ENCODE peak calls at places on chromosomes 6 and 20, in ten cellular contexts. One of them, this sample, is unnamed.

GRCh38 chr6:20302702-20303251 is 90.5 kb upstream of the MBOAT1 start:
- DNase-seq in WERI-Rb-1: no peak
- DNase-seq in heart right ventricle: no peak
- DNase-seq in psoas muscle: no peak
- DNase-seq in stomach: no peak
- DNase-seq in lower leg skin: no peak
- DNase-seq in HFF-Myc: no peak
- DNase-seq in PC-9: no peak
- DNase-seq in Peyer's patch: no peak
- DNase-seq in colonic mucosa: no peak
- DNase-seq in this sample: peak; percentile 8

GRCh38 chr6:74967821-74968220 is 238.0 kb downstream of the COL12A1 start:
- DNase-seq in lower leg skin: no peak
- DNase-seq in psoas muscle: no peak
- DNase-seq in HFF-Myc: no peak
- DNase-seq in heart right ventricle: no peak
- DNase-seq in WERI-Rb-1: no peak
- DNase-seq in stomach: no peak
- DNase-seq in Peyer's patch: no peak
- DNase-seq in PC-9: no peak
- DNase-seq in colonic mucosa: no peak
- DNase-seq in this sample: peak; percentile 7

GRCh38 chr20:55172310-55173002 is 697.1 kb downstream of the DOK5 start:
- DNase-seq in PC-9: no peak
- DNase-seq in heart right ventricle: no peak
- DNase-seq in colonic mucosa: no peak
- DNase-seq in lower leg skin: no peak
- DNase-seq in psoas muscle: no peak
- DNase-seq in WERI-Rb-1: no peak
- DNase-seq in Peyer's patch: no peak
- DNase-seq in stomach: no peak
- DNase-seq in HFF-Myc: no peak
- DNase-seq in this sample: no peak

GRCh38 chr6:27161946-27162603 is 85.4 kb upstream of the PRSS16 start:
- DNase-seq in Peyer's patch: no peak
- DNase-seq in HFF-Myc: peak; percentile 41
- DNase-seq in lower leg skin: no peak
- DNase-seq in psoas muscle: no peak
- DNase-seq in colonic mucosa: no peak
- DNase-seq in PC-9: peak; percentile 61
- DNase-seq in stomach: no peak
- DNase-seq in heart right ventricle: no peak
- DNase-seq in WERI-Rb-1: peak; percentile 37
- DNase-seq in this sample: peak; percentile 72

GRCh38 chr6:163532526-163533078 is 118.1 kb downstream of the QKI start:
- DNase-seq in WERI-Rb-1: no peak
- DNase-seq in heart right ventricle: no peak
- DNase-seq in HFF-Myc: no peak
- DNase-seq in colonic mucosa: no peak
- DNase-seq in PC-9: no peak
- DNase-seq in psoas muscle: no peak
- DNase-seq in lower leg skin: no peak
- DNase-seq in stomach: no peak
- DNase-seq in Peyer's patch: no peak
- DNase-seq in this sample: no peak

GRCh38 chr20:32050851-32051556 is 1.0 kb upstream of the HCK start:
- DNase-seq in psoas muscle: peak; percentile 68
- DNase-seq in WERI-Rb-1: no peak
- DNase-seq in colonic mucosa: peak; percentile 33
- DNase-seq in Peyer's patch: peak; percentile 43
- DNase-seq in HFF-Myc: no peak
- DNase-seq in heart right ventricle: peak; percentile 39
- DNase-seq in PC-9: no peak
- DNase-seq in stomach: no peak
- DNase-seq in lower leg skin: peak; percentile 29
- DNase-seq in this sample: no peak

GRCh38 chr20:19249515-19249914 is 37.1 kb downstream of the SLC24A3 start:
- DNase-seq in HFF-Myc: no peak
- DNase-seq in psoas muscle: no peak
- DNase-seq in heart right ventricle: no peak
- DNase-seq in PC-9: no peak
- DNase-seq in Peyer's patch: no peak
- DNase-seq in lower leg skin: no peak
- DNase-seq in stomach: no peak
- DNase-seq in colonic mucosa: peak; percentile 19
- DNase-seq in WERI-Rb-1: no peak
- DNase-seq in this sample: no peak

GRCh38 chr6:99492137-99492536 is 23.1 kb downstream of the USP45 start:
- DNase-seq in PC-9: no peak
- DNase-seq in colonic mucosa: no peak
- DNase-seq in HFF-Myc: no peak
- DNase-seq in stomach: no peak
- DNase-seq in lower leg skin: no peak
- DNase-seq in psoas muscle: no peak
- DNase-seq in heart right ventricle: no peak
- DNase-seq in WERI-Rb-1: no peak
- DNase-seq in Peyer's patch: no peak
- DNase-seq in this sample: no peak

GRCh38 chr6:37060195-37060559 is 54.7 kb downstream of the FGD2 start:
- DNase-seq in PC-9: no peak
- DNase-seq in heart right ventricle: no peak
- DNase-seq in Peyer's patch: no peak
- DNase-seq in colonic mucosa: no peak
- DNase-seq in stomach: no peak
- DNase-seq in HFF-Myc: no peak
- DNase-seq in WERI-Rb-1: no peak
- DNase-seq in psoas muscle: no peak
- DNase-seq in lower leg skin: no peak
- DNase-seq in this sample: peak; percentile 29

GRCh38 chr6:91509039-91509438 is 922.2 kb upstream of the MAP3K7 start:
- DNase-seq in lower leg skin: no peak
- DNase-seq in WERI-Rb-1: no peak
- DNase-seq in stomach: no peak
- DNase-seq in colonic mucosa: no peak
- DNase-seq in heart right ventricle: no peak
- DNase-seq in psoas muscle: no peak
- DNase-seq in PC-9: no peak
- DNase-seq in Peyer's patch: no peak
- DNase-seq in HFF-Myc: no peak
- DNase-seq in this sample: no peak

GRCh38 chr20:35264755-35265154 is 13.2 kb downstream of the MMP24OS start:
- DNase-seq in lower leg skin: no peak
- DNase-seq in HFF-Myc: no peak
- DNase-seq in colonic mucosa: no peak
- DNase-seq in WERI-Rb-1: peak; percentile 68
- DNase-seq in psoas muscle: no peak
- DNase-seq in PC-9: no peak
- DNase-seq in stomach: no peak
- DNase-seq in heart right ventricle: no peak
- DNase-seq in Peyer's patch: no peak
- DNase-seq in this sample: peak; percentile 21
- TF ChIP-seq CTCF in lower leg skin: no peak
- TF ChIP-seq CTCF in HFF-Myc: peak; percentile 21
- TF ChIP-seq CTCF in colonic mucosa: no peak
- TF ChIP-seq CTCF in WERI-Rb-1: peak; percentile 69
- TF ChIP-seq CTCF in psoas muscle: no peak
- TF ChIP-seq CTCF in PC-9: no peak
- TF ChIP-seq CTCF in stomach: no peak
- TF ChIP-seq CTCF in heart right ventricle: peak; percentile 19
- TF ChIP-seq CTCF in Peyer's patch: no peak
- TF ChIP-seq CTCF in this sample: peak; percentile 15

DNA sequence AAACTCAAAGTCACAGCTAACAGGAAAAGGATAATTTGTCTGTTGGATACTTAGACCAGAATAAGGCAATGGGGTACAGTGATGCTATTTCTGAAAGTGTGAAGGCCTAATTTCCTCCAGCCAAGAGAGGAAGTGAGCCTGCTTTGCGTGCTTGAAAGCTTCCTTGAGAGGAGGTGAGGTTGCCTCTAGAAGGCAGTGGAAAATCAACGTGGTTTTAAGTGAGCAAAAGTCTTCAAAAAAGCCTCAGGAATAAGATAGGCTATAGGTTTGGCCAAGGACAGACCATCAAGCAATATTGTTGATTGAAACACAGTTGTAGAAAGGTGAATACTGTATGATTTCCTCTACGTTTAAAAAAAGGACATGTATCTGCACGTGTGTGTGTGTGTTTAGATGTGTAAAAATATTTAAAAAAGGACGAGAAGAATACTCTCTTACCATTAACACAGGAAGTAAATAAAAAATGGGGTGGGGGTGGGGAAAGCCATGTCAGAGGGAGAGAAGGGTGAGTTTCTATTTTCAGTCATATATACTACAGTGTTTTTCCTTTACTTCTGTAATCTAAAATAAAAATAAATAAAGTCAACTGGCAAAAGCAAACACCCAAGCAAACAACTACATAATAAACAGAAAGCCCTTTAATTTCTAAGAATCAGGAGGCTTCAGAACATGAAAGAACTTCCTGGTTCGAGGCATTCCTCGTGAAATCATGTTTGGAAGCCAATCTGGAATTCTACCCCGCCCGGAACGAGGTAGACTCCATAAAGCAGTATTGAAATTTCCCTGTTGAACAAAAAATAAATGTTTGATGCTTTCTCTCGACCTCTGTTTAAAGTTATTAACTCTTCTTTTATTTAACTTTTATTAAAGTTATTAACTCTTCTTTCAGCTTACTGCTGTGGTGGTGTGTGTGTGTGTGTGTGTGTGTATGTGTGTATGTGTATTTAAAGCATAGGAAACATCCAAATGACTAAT is 158.0 kb upstream of the ZNF217 start:
- DNase-seq in psoas muscle: no peak
- DNase-seq in heart right ventricle: no peak
- DNase-seq in lower leg skin: no peak
- DNase-seq in stomach: peak; percentile 24
- DNase-seq in WERI-Rb-1: no peak
- DNase-seq in colonic mucosa: no peak
- DNase-seq in Peyer's patch: peak; percentile 66
- DNase-seq in PC-9: no peak
- DNase-seq in HFF-Myc: no peak
- DNase-seq in this sample: no peak
- H3K4me3 ChIP-seq in psoas muscle: no peak overlapping the region
- H3K4me3 ChIP-seq in heart right ventricle: no peak overlapping the region
- H3K4me3 ChIP-seq in lower leg skin: no peak overlapping the region
- H3K4me3 ChIP-seq in stomach: no peak overlapping the region
- H3K4me3 ChIP-seq in WERI-Rb-1: no peak overlapping the region
- H3K4me3 ChIP-seq in colonic mucosa: no peak overlapping the region
- H3K4me3 ChIP-seq in Peyer's patch: no peak overlapping the region
- H3K4me3 ChIP-seq in PC-9: no peak overlapping the region
- H3K4me3 ChIP-seq in HFF-Myc: no peak overlapping the region
- H3K4me3 ChIP-seq in this sample: no peak overlapping the region

DNA sequence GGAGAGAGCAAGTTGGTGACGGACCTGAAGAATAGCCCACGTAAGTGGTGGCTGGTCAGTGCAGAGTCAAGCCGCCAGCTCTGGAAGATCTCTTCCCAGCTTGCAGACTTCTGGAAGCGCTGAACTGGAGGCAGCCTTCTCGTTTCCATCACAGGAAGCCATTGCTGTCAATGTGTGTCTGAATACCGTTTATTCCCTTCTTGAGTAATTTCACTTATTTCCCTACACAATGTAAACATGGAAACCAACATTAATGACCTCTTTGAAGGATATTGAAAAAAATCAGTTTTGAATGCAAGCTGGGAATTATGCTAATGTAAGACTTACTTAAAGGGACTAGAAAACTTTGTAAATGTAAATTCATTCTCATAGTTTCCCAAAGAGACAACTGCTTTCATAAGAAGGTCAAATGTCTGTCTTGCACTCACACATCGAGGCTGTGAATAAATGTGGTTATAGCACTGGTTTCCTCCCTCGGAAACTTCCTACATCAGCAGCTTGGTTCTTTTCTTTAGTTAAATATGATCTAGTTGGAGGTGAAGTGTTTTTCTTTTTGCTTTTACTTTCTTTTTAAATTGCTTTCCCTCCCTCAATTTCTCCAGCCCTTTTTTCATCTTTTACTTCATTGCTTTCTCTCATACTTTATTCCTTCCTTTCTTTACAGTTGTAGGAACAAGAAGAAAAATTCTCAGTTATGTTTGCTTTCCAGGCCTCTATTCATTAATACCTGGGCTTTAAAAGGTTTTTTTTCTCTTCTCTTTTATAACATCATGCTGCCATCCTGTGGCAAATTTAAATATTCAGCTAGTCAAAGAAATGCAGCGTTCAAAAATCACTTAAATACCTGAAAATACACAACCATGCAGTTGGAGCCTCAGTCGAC is 108.2 kb downstream of the TNFAIP3 start:
- DNase-seq in psoas muscle: no peak
- DNase-seq in PC-9: no peak
- DNase-seq in Peyer's patch: no peak
- DNase-seq in stomach: no peak
- DNase-seq in heart right ventricle: no peak
- DNase-seq in colonic mucosa: no peak
- DNase-seq in lower leg skin: no peak
- DNase-seq in WERI-Rb-1: no peak
- DNase-seq in HFF-Myc: no peak
- DNase-seq in this sample: peak; percentile 62
- TF ChIP-seq CTCF in psoas muscle: peak; percentile 32
- TF ChIP-seq CTCF in PC-9: peak; percentile 77
- TF ChIP-seq CTCF in Peyer's patch: peak; percentile 54
- TF ChIP-seq CTCF in stomach: no peak
- TF ChIP-seq CTCF in heart right ventricle: peak; percentile 30
- TF ChIP-seq CTCF in colonic mucosa: peak; percentile 29
- TF ChIP-seq CTCF in lower leg skin: no peak
- TF ChIP-seq CTCF in WERI-Rb-1: no peak
- TF ChIP-seq CTCF in HFF-Myc: no peak
- TF ChIP-seq CTCF in this sample: peak; percentile 27

DNA sequence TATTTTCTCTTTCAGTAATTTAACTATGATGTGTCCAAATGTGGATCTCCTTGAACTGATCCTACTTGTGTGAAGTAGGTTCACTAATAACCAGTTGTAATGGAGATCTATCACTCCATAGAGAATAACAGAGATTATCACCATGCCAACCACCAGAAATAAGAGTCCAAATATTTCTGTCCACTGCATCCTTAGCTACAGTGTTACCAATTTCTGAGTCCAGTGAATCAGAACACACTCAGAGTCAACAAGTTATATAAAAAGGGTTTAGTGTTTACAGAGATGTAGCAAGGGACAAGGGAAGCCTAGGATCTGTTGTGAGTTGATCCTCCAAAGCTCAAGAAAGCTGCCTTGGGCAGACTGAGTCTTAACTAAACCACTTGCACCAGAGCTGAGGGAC is 882.8 kb downstream of the TBC1D32 start:
- DNase-seq in PC-9: no peak
- DNase-seq in heart right ventricle: no peak
- DNase-seq in Peyer's patch: no peak
- DNase-seq in psoas muscle: no peak
- DNase-seq in stomach: no peak
- DNase-seq in WERI-Rb-1: no peak
- DNase-seq in colonic mucosa: no peak
- DNase-seq in HFF-Myc: no peak
- DNase-seq in lower leg skin: no peak
- DNase-seq in this sample: no peak
- H3K4me3 ChIP-seq in PC-9: no peak overlapping the region
- H3K4me3 ChIP-seq in heart right ventricle: no peak overlapping the region
- H3K4me3 ChIP-seq in Peyer's patch: no peak overlapping the region
- H3K4me3 ChIP-seq in psoas muscle: no peak overlapping the region
- H3K4me3 ChIP-seq in stomach: no peak overlapping the region
- H3K4me3 ChIP-seq in WERI-Rb-1: no peak overlapping the region
- H3K4me3 ChIP-seq in colonic mucosa: no peak overlapping the region
- H3K4me3 ChIP-seq in HFF-Myc: no peak overlapping the region
- H3K4me3 ChIP-seq in lower leg skin: no peak overlapping the region
- H3K4me3 ChIP-seq in this sample: no peak overlapping the region